ENCODE peak calls at places on chromosomes 3 and 15, in five cellular contexts. A, S, Z, Y and K are unnamed samples.

GRCh38 chr3:134895181-134895580 is 100.1 kb downstream of the EPHB1 start:
- DNase-seq in A (no peak), S (no peak), Z (no peak), Y (no peak), K (no peak)

GRCh38 chr3:47261301-47261700 is 21.3 kb downstream of the KIF9 start:
- DNase-seq in A (peak), S (no peak), Z (peak), Y (no peak), K (no peak)

GRCh38 chr3:28994161-28994905 is 286.5 kb upstream of the RBMS3 start:
- DNase-seq in A (no peak), S (no peak), Z (no peak), Y (no peak), K (no peak)

GRCh38 chr3:147368561-147369151 is 37.7 kb downstream of the ZIC4 start:
- DNase-seq in A (no peak), S (no peak), Z (no peak), Y (no peak), K (no peak)

GRCh38 chr15:39721893-39722292 is 60.7 kb downstream of the FSIP1 start:
- DNase-seq in A (no peak), S (no peak), Z (no peak), Y (no peak), K (no peak)

GRCh38 chr3:13648060-13648743 is 99.3 kb downstream of the FBLN2 start:
- DNase-seq in A (peak), S (peak), Z (peak), Y (peak), K (peak)

GRCh38 chr3:8886556-8886955 is 76.7 kb downstream of the RAD18 start:
- DNase-seq in A (peak), S (no peak), Z (no peak), Y (no peak), K (no peak)

GRCh38 chr15:83158393-83158792 is 49.2 kb downstream of the HDGFL3 start:
- DNase-seq in A (no peak), S (no peak), Z (peak), Y (peak), K (no peak)

GRCh38 chr3:12194209-12194608 is 35.5 kb upstream of the TIMP4 start:
- DNase-seq in A (peak), S (no peak), Z (peak), Y (peak), K (no peak)

GRCh38 chr15:63358296-63359029 is 23.2 kb downstream of the CA12 start:
- DNase-seq in A (no peak), S (no peak), Z (no peak), Y (no peak), K (no peak)

GRCh38 chr3:59998040-59998439 is 948.2 kb upstream of the CFAP20DC start:
- DNase-seq in A (no peak), S (no peak), Z (no peak), Y (no peak), K (no peak)

GRCh38 chr3:123634149-123635051 is 49.5 kb upstream of the HACD2 start:
- DNase-seq in A (peak), S (no peak), Z (peak), Y (no peak), K (peak)